ENCODE peak calls at places on chromosomes 6 and 20, in six cellular contexts. One of them, this sample, is unnamed.

GRCh38 chr6:118963003-118963402 is 28.0 kb upstream of the MCM9 start:
- DNase-seq in endothelial cell of umbilical vein: peak
- DNase-seq in AG04450: no peak
- DNase-seq in fibroblast of villous mesenchyme: peak
- DNase-seq in fibroblast of lung: peak
- DNase-seq in tibial nerve: no peak
- DNase-seq in this sample: peak

GRCh38 chr20:24738981-24739633 is 210.0 kb upstream of the CST7 start:
- DNase-seq in AG04450: no peak
- DNase-seq in fibroblast of lung: peak
- DNase-seq in tibial nerve: no peak
- DNase-seq in endothelial cell of umbilical vein: no peak
- DNase-seq in fibroblast of villous mesenchyme: peak
- DNase-seq in this sample: no peak

GRCh38 chr6:166026586-166027126 is 141.0 kb downstream of the TBXT start:
- DNase-seq in fibroblast of lung: no peak
- DNase-seq in endothelial cell of umbilical vein: no peak
- DNase-seq in fibroblast of villous mesenchyme: no peak
- DNase-seq in tibial nerve: no peak
- DNase-seq in AG04450: no peak
- DNase-seq in this sample: no peak

GRCh38 chr6:37311666-37312473 is 41.9 kb upstream of the RNF8 start:
- DNase-seq in fibroblast of villous mesenchyme: peak
- DNase-seq in endothelial cell of umbilical vein: no peak
- DNase-seq in AG04450: no peak
- DNase-seq in fibroblast of lung: peak
- DNase-seq in tibial nerve: no peak
- DNase-seq in this sample: peak

GRCh38 chr6:112929661-112930060 is 582.5 kb downstream of the RFPL4B start:
- DNase-seq in fibroblast of villous mesenchyme: peak
- DNase-seq in AG04450: no peak
- DNase-seq in tibial nerve: no peak
- DNase-seq in endothelial cell of umbilical vein: no peak
- DNase-seq in fibroblast of lung: no peak
- DNase-seq in this sample: peak

GRCh38 chr20:41632896-41633295 is 14.7 kb upstream of the CHD6 start:
- DNase-seq in fibroblast of lung: peak
- DNase-seq in tibial nerve: no peak
- DNase-seq in AG04450: no peak
- DNase-seq in endothelial cell of umbilical vein: no peak
- DNase-seq in fibroblast of villous mesenchyme: no peak
- DNase-seq in this sample: peak

GRCh38 chr20:21514553-21515251 is 838 bp upstream of the NKX2-2 start:
- DNase-seq in tibial nerve: no peak
- DNase-seq in AG04450: no peak
- DNase-seq in endothelial cell of umbilical vein: no peak
- DNase-seq in fibroblast of villous mesenchyme: no peak
- DNase-seq in fibroblast of lung: no peak
- DNase-seq in this sample: no peak

GRCh38 chr20:56212071-56212470 is 36.5 kb upstream of the MC3R start:
- DNase-seq in endothelial cell of umbilical vein: no peak
- DNase-seq in AG04450: no peak
- DNase-seq in fibroblast of lung: no peak
- DNase-seq in fibroblast of villous mesenchyme: peak
- DNase-seq in tibial nerve: no peak
- DNase-seq in this sample: no peak

GRCh38 chr6:7258231-7258763 is 54.7 kb downstream of the SSR1 start:
- DNase-seq in tibial nerve: no peak
- DNase-seq in fibroblast of villous mesenchyme: no peak
- DNase-seq in fibroblast of lung: no peak
- DNase-seq in AG04450: no peak
- DNase-seq in endothelial cell of umbilical vein: no peak
- DNase-seq in this sample: no peak

GRCh38 chr6:26249709-26249958 is 115.4 kb upstream of the BTN3A2 start:
- DNase-seq in fibroblast of villous mesenchyme: no peak
- DNase-seq in tibial nerve: no peak
- DNase-seq in endothelial cell of umbilical vein: peak
- DNase-seq in AG04450: no peak
- DNase-seq in fibroblast of lung: no peak
- DNase-seq in this sample: no peak

GRCh38 chr20:43352996-43353395 is 104.7 kb upstream of the SRSF6 start:
- DNase-seq in AG04450: no peak
- DNase-seq in endothelial cell of umbilical vein: no peak
- DNase-seq in fibroblast of villous mesenchyme: no peak
- DNase-seq in fibroblast of lung: no peak
- DNase-seq in tibial nerve: no peak
- DNase-seq in this sample: no peak

GRCh38 chr6:63272397-63272796 is 47.4 kb downstream of the LGSN start:
- DNase-seq in endothelial cell of umbilical vein: peak
- DNase-seq in tibial nerve: no peak
- DNase-seq in fibroblast of lung: peak
- DNase-seq in AG04450: no peak
- DNase-seq in fibroblast of villous mesenchyme: peak
- DNase-seq in this sample: peak
- TF ChIP-seq CTCF in endothelial cell of umbilical vein: no peak
- TF ChIP-seq CTCF in tibial nerve: no peak
- TF ChIP-seq CTCF in fibroblast of lung: peak
- TF ChIP-seq CTCF in AG04450: peak
- TF ChIP-seq CTCF in fibroblast of villous mesenchyme: peak
- TF ChIP-seq CTCF in this sample: peak

DNA sequence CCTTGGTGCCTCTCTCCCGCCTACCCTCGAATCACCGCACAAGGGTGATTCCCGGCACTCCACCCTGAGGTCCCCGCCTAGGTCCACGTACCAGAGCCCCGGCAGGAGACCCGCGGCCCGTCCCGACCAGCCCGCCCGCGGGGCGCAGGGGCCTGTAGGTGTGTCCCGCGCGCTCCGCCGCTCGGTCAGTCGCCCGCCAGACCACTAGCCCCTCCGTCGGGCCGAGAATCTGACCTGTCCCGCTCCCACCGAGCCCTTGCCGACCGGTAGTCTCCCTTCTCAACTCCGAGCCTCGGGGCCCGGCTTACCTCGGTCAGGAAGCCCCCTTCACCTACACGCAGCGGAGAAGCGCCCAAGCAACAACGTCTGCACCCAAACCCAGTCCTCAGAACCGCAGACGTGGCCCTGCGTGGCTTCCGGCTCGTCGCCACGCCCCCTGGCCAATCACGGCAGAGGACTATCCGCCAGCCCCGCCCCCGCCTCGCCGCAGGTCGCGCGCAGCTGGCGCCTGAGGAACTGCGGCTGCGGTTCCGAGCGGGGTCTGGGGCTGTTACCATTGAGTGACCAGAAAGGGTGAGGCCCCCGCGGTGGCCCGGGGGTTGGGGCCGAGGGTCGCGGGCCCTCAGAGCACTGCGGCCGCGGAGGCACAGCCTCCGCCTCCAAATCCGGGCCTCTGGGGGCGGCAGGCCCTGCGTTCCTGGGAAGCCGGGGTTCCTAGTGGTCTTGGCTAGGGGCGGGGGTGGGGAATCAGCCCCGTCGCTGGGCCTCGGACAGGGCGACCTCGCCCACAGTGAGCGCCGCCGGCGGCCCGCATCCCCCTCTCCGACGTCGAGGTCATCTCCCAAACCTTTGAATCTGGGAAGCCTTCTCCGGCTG is at the start of the genes PGM3 and RWDD2A:
- DNase-seq in tibial nerve: peak
- DNase-seq in AG04450: peak
- DNase-seq in fibroblast of lung: peak
- DNase-seq in fibroblast of villous mesenchyme: peak
- DNase-seq in endothelial cell of umbilical vein: peak
- DNase-seq in this sample: peak
- TF ChIP-seq CTCF in tibial nerve: peak
- TF ChIP-seq CTCF in AG04450: no peak
- TF ChIP-seq CTCF in fibroblast of lung: no peak
- TF ChIP-seq CTCF in fibroblast of villous mesenchyme: no peak
- TF ChIP-seq CTCF in endothelial cell of umbilical vein: no peak
- TF ChIP-seq CTCF in this sample: no peak

GRCh38 chr6:35192301-35192860 is 21.4 kb upstream of the SCUBE3 start:
- DNase-seq in tibial nerve: no peak
- DNase-seq in fibroblast of lung: no peak
- DNase-seq in AG04450: no peak
- DNase-seq in fibroblast of villous mesenchyme: no peak
- DNase-seq in endothelial cell of umbilical vein: no peak
- DNase-seq in this sample: no peak
- TF ChIP-seq CTCF in tibial nerve: no peak
- TF ChIP-seq CTCF in fibroblast of lung: no peak
- TF ChIP-seq CTCF in AG04450: no peak
- TF ChIP-seq CTCF in fibroblast of villous mesenchyme: no peak
- TF ChIP-seq CTCF in endothelial cell of umbilical vein: no peak
- TF ChIP-seq CTCF in this sample: no peak

GRCh38 chr20:33459599-33459998 is 16.0 kb upstream of the SNTA1 start:
- DNase-seq in tibial nerve: no peak
- DNase-seq in fibroblast of villous mesenchyme: no peak
- DNase-seq in endothelial cell of umbilical vein: no peak
- DNase-seq in fibroblast of lung: no peak
- DNase-seq in AG04450: no peak
- DNase-seq in this sample: no peak

GRCh38 chr20:33466303-33466646 is 22.7 kb upstream of the SNTA1 start:
- DNase-seq in endothelial cell of umbilical vein: no peak
- DNase-seq in fibroblast of lung: no peak
- DNase-seq in AG04450: no peak
- DNase-seq in tibial nerve: no peak
- DNase-seq in fibroblast of villous mesenchyme: no peak
- DNase-seq in this sample: no peak

GRCh38 chr20:33465536-33466302 is 22.2 kb upstream of the SNTA1 start:
- DNase-seq in tibial nerve: no peak
- DNase-seq in AG04450: no peak
- DNase-seq in endothelial cell of umbilical vein: no peak
- DNase-seq in fibroblast of villous mesenchyme: no peak
- DNase-seq in fibroblast of lung: no peak
- DNase-seq in this sample: no peak

GRCh38 chr20:33463332-33464101 is 20.0 kb upstream of the SNTA1 start:
- DNase-seq in endothelial cell of umbilical vein: no peak
- DNase-seq in tibial nerve: no peak
- DNase-seq in fibroblast of lung: no peak
- DNase-seq in AG04450: no peak
- DNase-seq in fibroblast of villous mesenchyme: no peak
- DNase-seq in this sample: no peak

DNA sequence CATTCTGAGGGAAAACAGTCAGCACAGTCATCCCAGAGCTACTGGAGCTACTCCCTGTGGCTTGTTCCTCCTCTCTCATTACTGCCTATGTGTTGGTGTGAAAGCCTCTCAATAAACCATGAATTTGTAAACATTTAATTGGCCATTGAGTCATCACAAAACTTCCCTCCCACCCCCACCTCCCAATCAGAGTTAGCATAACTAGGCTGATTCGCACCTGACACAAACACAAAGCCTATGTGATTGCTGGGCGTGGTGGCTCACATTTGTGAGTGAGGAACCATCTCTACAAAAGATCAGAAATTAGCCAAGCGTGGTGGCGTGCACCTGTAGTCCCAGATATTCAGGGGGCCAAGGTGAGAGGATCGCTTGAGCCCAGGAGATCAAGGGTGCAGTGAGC is 17.1 kb upstream of the SNTA1 start:
- DNase-seq in AG04450: no peak
- DNase-seq in fibroblast of villous mesenchyme: no peak
- DNase-seq in tibial nerve: no peak
- DNase-seq in endothelial cell of umbilical vein: no peak
- DNase-seq in fibroblast of lung: no peak
- DNase-seq in this sample: no peak
- TF ChIP-seq CTCF in AG04450: no peak
- TF ChIP-seq CTCF in fibroblast of villous mesenchyme: no peak
- TF ChIP-seq CTCF in tibial nerve: no peak
- TF ChIP-seq CTCF in endothelial cell of umbilical vein: no peak
- TF ChIP-seq CTCF in fibroblast of lung: no peak
- TF ChIP-seq CTCF in this sample: no peak